ENCODE peak calls at places on chromosomes 1 and 21, in ten cellular contexts. N, T, E, J, W, R, L, V, M and U are unnamed samples.

GRCh38 chr1:227429447-227430359 is 111.4 kb upstream of the CDC42BPA start:
- DNase-seq in N (no peak), T (peak; percentile 64), E (no peak), J (peak; percentile 58), W (no peak), R (no peak), L (no peak), V (no peak), M (peak; percentile 21), U (no peak)

GRCh38 chr1:40160806-40161124 is 422 bp upstream of the RLF start:
- DNase-seq in N (no peak), T (no peak), E (no peak), J (no peak), W (no peak), R (no peak), L (no peak), V (no peak), M (no peak), U (no peak)

GRCh38 chr1:2926447-2927055 is 94.7 kb upstream of the ACTRT2 start:
- DNase-seq in N (no peak), T (no peak), E (no peak), J (no peak), W (no peak), R (no peak), L (no peak), V (no peak), M (no peak), U (no peak)

GRCh38 chr21:45456014-45456835 is 51.3 kb downstream of the COL18A1 start:
- DNase-seq in N (no peak), T (no peak), E (no peak), J (no peak), W (peak; percentile 11), R (no peak), L (no peak), V (no peak), M (no peak), U (no peak)

GRCh38 chr1:94792473-94792875 is 27.7 kb upstream of the SLC44A3 start:
- DNase-seq in N (no peak), T (peak; percentile 51), E (peak; percentile 47), J (no peak), W (no peak), R (no peak), L (no peak), V (no peak), M (no peak), U (no peak)

GRCh38 chr1:154463512-154463990 is 38.5 kb upstream of the TDRD10 start:
- DNase-seq in N (no peak), T (no peak), E (peak; percentile 44), J (peak; percentile 56), W (no peak), R (peak; percentile 44), L (no peak), V (peak; percentile 72), M (peak; percentile 54), U (peak; percentile 78)

GRCh38 chr1:46520063-46520911 is 30.7 kb downstream of the DMBX1 start:
- DNase-seq in N (no peak), T (peak; percentile 72), E (no peak), J (peak; percentile 69), W (no peak), R (no peak), L (no peak), V (no peak), M (no peak), U (no peak)

GRCh38 chr1:220881918-220882891 is 3.0 kb downstream of the HLX start:
- DNase-seq in N (no peak), T (peak; percentile 84), E (peak; percentile 24), J (peak; percentile 61), W (peak; percentile 68), R (no peak), L (no peak), V (no peak), M (no peak), U (no peak)

GRCh38 chr1:223338811-223339746 is 24.9 kb downstream of the SUSD4 start:
- DNase-seq in N (no peak), T (peak; percentile 40), E (no peak), J (peak; percentile 17), W (no peak), R (no peak), L (no peak), V (no peak), M (no peak), U (no peak)

DNA sequence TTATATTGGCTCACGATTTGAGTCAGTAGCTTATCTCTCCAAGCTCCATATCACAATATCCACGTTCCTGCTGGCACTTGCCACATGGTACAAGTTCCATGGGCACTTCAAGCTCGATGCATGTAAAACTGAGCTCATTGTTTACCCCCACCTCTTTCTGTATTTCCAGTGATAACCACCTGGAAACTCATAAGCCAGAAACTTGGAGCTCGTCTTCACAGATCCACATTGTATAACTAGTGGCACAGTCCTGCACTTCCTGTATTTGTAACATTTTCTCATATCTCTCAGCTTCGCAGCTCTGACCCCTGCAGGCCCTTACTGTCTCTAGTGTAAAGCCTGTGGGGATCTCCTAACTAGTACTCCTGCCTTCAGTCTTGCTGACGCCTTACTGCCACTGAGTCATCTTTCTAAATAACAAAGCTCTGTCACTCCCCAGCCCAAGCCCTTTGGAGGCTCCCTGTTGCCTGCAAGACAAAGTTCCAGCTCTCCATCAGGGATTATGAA is 6.5 kb upstream of the C2CD4D start:
- DNase-seq in N (no peak), T (peak; percentile 58), E (no peak), J (peak; percentile 41), W (no peak), R (no peak), L (no peak), V (peak; percentile 8), M (no peak), U (peak; percentile 47)
- TF ChIP-seq CTCF in N (no peak), T (peak; percentile 16), E (no peak), J (no peak), W (no peak), R (no peak), L (no peak), V (no peak), M (no peak), U (no peak)

GRCh38 chr1:10101929-10102328 is 69.2 kb downstream of the UBE4B start:
- DNase-seq in N (no peak), T (no peak), E (no peak), J (no peak), W (no peak), R (no peak), L (no peak), V (no peak), M (no peak), U (no peak)
- TF ChIP-seq CTCF in N (no peak), T (peak; percentile 6), E (no peak), J (peak; percentile 16), W (no peak), R (no peak), L (no peak), V (no peak), M (no peak), U (no peak)

DNA sequence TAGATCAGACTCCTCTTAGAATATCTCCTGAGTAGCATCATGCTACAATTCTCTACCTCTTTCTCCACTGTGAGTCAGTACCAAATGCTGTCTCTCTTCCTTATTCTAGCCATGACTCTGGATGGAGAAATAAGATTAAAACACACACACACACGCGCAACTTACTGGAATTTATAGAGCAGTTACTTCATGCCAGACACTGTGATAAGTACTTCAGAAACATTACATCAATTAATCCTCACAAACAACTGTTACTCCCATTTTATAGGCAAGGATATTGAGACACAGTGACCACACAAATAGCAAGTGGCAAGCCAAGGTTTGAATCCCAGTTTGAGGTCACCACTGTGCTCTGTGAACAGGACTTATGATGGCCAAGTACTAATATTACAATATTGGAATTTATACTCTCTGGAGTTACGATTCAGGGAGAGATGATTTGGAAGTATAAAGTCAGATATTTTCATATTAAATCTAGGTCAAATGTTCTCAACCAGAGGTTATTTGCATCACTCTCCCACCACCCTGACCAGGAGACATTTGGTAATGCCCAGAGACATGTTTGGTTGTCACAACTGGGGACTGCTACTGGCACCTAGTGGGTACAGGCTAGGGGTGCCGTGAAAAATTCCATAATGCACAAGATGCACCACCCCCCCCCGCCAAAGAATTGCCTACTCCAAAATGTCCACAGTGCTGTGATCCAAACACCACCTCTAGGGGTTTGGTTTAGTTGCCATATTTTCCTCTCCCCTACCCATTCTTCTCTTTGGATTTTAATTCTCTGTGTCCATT is 221.6 kb downstream of the LTN1 start:
- DNase-seq in N (no peak), T (peak; percentile 49), E (no peak), J (no peak), W (no peak), R (peak; percentile 38), L (no peak), V (no peak), M (no peak), U (no peak)
- TF ChIP-seq CTCF in N (no peak), T (no peak), E (no peak), J (no peak), W (no peak), R (no peak), L (no peak), V (no peak), M (no peak), U (no peak)

GRCh38 chr1:201122321-201123017 is 4.5 kb downstream of the ASCL5 start:
- DNase-seq in N (no peak), T (no peak), E (no peak), J (no peak), W (no peak), R (no peak), L (no peak), V (no peak), M (no peak), U (no peak)

GRCh38 chr1:201116091-201116490 is 3.9 kb upstream of the CACNA1S start:
- DNase-seq in N (no peak), T (no peak), E (no peak), J (no peak), W (no peak), R (no peak), L (no peak), V (no peak), M (no peak), U (no peak)

GRCh38 chr1:201119826-201120225 is 7.2 kb downstream of the ASCL5 start:
- DNase-seq in N (no peak), T (peak; percentile 35), E (no peak), J (no peak), W (no peak), R (no peak), L (no peak), V (no peak), M (no peak), U (no peak)

GRCh38 chr1:201115390-201115937 is 3.2 kb upstream of the CACNA1S start:
- DNase-seq in N (no peak), T (no peak), E (no peak), J (no peak), W (no peak), R (no peak), L (peak; percentile 43), V (no peak), M (no peak), U (no peak)

DNA sequence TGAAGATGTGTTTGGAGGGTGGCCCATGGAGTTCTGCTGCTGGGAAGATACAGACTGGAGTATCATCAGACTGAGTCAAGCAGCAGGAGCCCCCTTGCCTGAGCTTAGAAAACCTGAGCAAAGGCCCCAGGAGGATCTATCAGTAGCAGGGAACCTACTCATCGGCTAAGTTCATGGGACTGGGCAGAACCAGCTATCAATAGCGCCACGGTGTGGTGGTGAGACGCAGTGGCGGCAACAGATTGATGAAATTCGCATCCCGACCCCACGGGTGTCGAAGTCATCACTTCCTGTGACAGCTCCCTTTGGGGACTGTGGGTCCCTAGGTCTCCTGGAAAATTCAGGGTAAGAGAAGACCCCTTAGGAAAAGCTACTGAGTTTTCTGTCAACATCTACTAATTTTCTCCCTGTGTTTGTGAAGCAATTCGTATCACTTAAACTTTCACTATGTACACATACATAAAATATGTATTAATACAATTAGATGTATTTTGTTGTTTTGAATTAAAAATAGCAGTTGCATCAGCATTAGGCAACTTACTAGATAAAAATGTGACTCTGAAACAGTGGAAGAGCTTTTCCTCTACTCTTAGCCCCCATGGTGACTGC is 7.1 kb upstream of the CACNA1S start:
- DNase-seq in N (no peak), T (peak; percentile 58), E (peak; percentile 66), J (peak; percentile 15), W (peak; percentile 75), R (no peak), L (no peak), V (peak; percentile 48), M (no peak), U (peak; percentile 76)
- TF ChIP-seq CTCF in N (peak; percentile 54), T (peak; percentile 84), E (peak; percentile 49), J (peak; percentile 79), W (peak; percentile 69), R (peak; percentile 69), L (peak; percentile 60), V (peak; percentile 47), M (no peak), U (peak; percentile 72)